ENCODE peak calls at places on chromosomes 1 and 21, in ten cellular contexts. Q is left ventricle myocardium inferior, I is mesothelial cell of epicardium, J is CD14-positive monocyte, O is HFF-Myc, S is Calu3, Y is RWPE2, Z is colonic mucosa, V is fibroblast of lung, H is heart right ventricle. P is an unnamed sample.

GRCh38 chr21:22670148-22670547 is 1671.9 kb downstream of the NCAM2 start:
- DNase-seq in Q (no peak), I (no peak), J (no peak), O (no peak), S (no peak), Y (no peak), Z (no peak), V (no peak), H (no peak), P (no peak)

GRCh38 chr1:42735056-42735455 is 5.0 kb downstream of the CLDN19 start:
- DNase-seq in Q (no peak), I (no peak), J (no peak), O (no peak), S (no peak), Y (no peak), Z (no peak), V (no peak), H (no peak), P (no peak)

GRCh38 chr1:84899969-84900368 is 7.0 kb upstream of the LPAR3 start:
- DNase-seq in Q (no peak), I (no peak), J (no peak), O (no peak), S (no peak), Y (no peak), Z (no peak), V (no peak), H (no peak), P (no peak)

GRCh38 chr1:59008599-59009347 is 224.9 kb upstream of the JUN start:
- DNase-seq in Q (no peak), I (no peak), J (no peak), O (no peak), S (no peak), Y (no peak), Z (no peak), V (peak; percentile 65), H (no peak), P (no peak)

GRCh38 chr1:150420560-150421265 is 56.8 kb downstream of the RPRD2 start:
- DNase-seq in Q (no peak), I (no peak), J (no peak), O (no peak), S (no peak), Y (no peak), Z (no peak), V (peak; percentile 50), H (no peak), P (peak; percentile 7)

GRCh38 chr1:201427923-201428322 is 6.4 kb upstream of the TNNI1 start:
- DNase-seq in Q (no peak), I (no peak), J (no peak), O (no peak), S (no peak), Y (no peak), Z (no peak), V (no peak), H (no peak), P (no peak)

GRCh38 chr1:56910441-56910985 is 55.3 kb downstream of the C8B start:
- DNase-seq in Q (no peak), I (no peak), J (no peak), O (no peak), S (no peak), Y (no peak), Z (no peak), V (no peak), H (no peak), P (no peak)

GRCh38 chr1:66478116-66478515 is 55.8 kb upstream of the SGIP1 start:
- DNase-seq in Q (no peak), I (no peak), J (no peak), O (peak; percentile 53), S (no peak), Y (no peak), Z (no peak), V (peak; percentile 90), H (no peak), P (peak; percentile 79)

GRCh38 chr1:205456383-205456867 is 580 bp upstream of the BLACAT1 start:
- DNase-seq in Q (no peak), I (no peak), J (no peak), O (no peak), S (peak; percentile 49), Y (no peak), Z (no peak), V (no peak), H (no peak), P (no peak)

GRCh38 chr21:27269646-27270045 is 302.8 kb upstream of the ADAMTS5 start:
- DNase-seq in Q (no peak), I (no peak), J (no peak), O (peak; percentile 26), S (no peak), Y (no peak), Z (no peak), V (peak; percentile 89), H (no peak), P (peak; percentile 87)

GRCh38 chr1:4045397-4046010 is 145.4 kb upstream of the C1orf174 start:
- DNase-seq in Q (no peak), I (no peak), J (no peak), O (no peak), S (no peak), Y (no peak), Z (no peak), V (no peak), H (no peak), P (no peak)

GRCh38 chr1:4048921-4049320 is 148.8 kb upstream of the C1orf174 start:
- DNase-seq in Q (no peak), I (no peak), J (no peak), O (no peak), S (no peak), Y (peak; percentile 43), Z (no peak), V (no peak), H (no peak), P (no peak)

GRCh38 chr1:4047666-4048065 is 147.6 kb upstream of the C1orf174 start:
- DNase-seq in Q (no peak), I (no peak), J (no peak), O (no peak), S (no peak), Y (no peak), Z (no peak), V (no peak), H (no peak), P (no peak)

GRCh38 chr1:4046836-4047461 is 146.9 kb upstream of the C1orf174 start:
- DNase-seq in Q (no peak), I (no peak), J (no peak), O (no peak), S (no peak), Y (peak; percentile 29), Z (no peak), V (no peak), H (no peak), P (no peak)

GRCh38 chr1:4048076-4048475 is 148.0 kb upstream of the C1orf174 start:
- DNase-seq in Q (no peak), I (no peak), J (no peak), O (no peak), S (no peak), Y (peak; percentile 34), Z (no peak), V (no peak), H (no peak), P (no peak)
- TF ChIP-seq CTCF in Q (no peak), I (no peak), J (no peak), O (no peak), S (no peak), Y (no peak), Z (no peak), V (no peak), H (no peak), P (no peak)

GRCh38 chr1:154717467-154718004 is 109.5 kb upstream of the ADAR start:
- DNase-seq in Q (no peak), I (no peak), J (no peak), O (no peak), S (no peak), Y (no peak), Z (no peak), V (no peak), H (no peak), P (no peak)

GRCh38 chr1:154715385-154715784 is 107.4 kb upstream of the ADAR start:
- DNase-seq in Q (no peak), I (no peak), J (no peak), O (no peak), S (no peak), Y (no peak), Z (no peak), V (no peak), H (no peak), P (no peak)

GRCh38 chr1:154716012-154716411 is 108.0 kb upstream of the ADAR start:
- DNase-seq in Q (no peak), I (no peak), J (peak; percentile 86), O (no peak), S (no peak), Y (no peak), Z (no peak), V (no peak), H (no peak), P (peak; percentile 18)

GRCh38 chr1:154718566-154718965 is 110.6 kb upstream of the ADAR start:
- DNase-seq in Q (no peak), I (no peak), J (no peak), O (no peak), S (no peak), Y (no peak), Z (no peak), V (no peak), H (no peak), P (no peak)

GRCh38 chr1:154716614-154717372 is 108.8 kb upstream of the ADAR start:
- DNase-seq in Q (no peak), I (no peak), J (no peak), O (no peak), S (no peak), Y (no peak), Z (no peak), V (no peak), H (no peak), P (no peak)
- TF ChIP-seq CTCF in Q (peak; percentile 23), I (no peak), J (no peak), O (no peak), S (no peak), Y (no peak), Z (no peak), V (no peak), H (no peak), P (no peak)

DNA sequence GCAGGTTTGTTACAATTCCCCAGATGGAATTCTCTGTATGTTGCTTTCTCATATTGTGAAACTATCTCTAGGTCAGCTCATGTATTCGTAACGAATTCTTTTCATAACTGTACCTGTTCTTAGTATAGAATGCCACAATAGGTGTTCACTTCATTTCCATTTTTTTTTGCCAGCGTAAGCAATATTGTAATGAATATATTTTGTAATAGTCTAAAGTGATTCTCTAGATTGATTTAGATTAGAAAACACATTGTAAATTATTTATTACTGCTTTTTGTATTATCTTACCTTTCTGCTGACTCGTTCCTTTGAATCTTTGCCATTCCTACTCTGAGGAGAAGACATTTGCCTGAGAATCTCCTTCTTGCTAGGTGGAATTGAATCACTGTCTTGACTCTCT is 14.8 kb downstream of the PDC start:
- DNase-seq in Q (no peak), I (no peak), J (no peak), O (no peak), S (no peak), Y (no peak), Z (no peak), V (no peak), H (no peak), P (no peak)
- TF ChIP-seq CTCF in Q (no peak), I (no peak), J (no peak), O (no peak), S (no peak), Y (no peak), Z (no peak), V (no peak), H (no peak), P (no peak)

DNA sequence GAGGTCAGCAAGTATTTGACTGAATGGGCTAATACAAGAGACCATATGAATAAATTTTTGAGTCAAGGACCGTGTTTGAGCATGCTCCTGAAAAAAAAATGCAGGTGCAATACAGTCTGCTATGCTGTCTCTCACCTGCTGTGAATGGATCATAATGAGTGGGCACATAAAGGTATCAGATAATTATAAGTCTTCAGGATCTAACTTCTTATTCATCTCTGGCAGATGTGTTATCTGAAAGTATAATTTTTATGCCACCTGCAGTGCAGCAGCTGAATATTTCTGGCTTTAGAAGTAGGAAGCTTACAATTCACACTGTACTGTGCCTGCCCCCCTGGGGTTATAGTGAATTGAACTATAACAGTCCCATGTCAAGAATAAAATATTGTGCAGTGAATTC is 333.3 kb downstream of the MRPL39 start:
- DNase-seq in Q (no peak), I (no peak), J (no peak), O (no peak), S (no peak), Y (no peak), Z (no peak), V (no peak), H (no peak), P (no peak)
- TF ChIP-seq CTCF in Q (no peak), I (no peak), J (no peak), O (no peak), S (no peak), Y (no peak), Z (no peak), V (no peak), H (no peak), P (no peak)